ENCODE peak calls at places on chromosomes 1 and 21, in seven cellular contexts. B, H, N, S, J, Y and L are unnamed samples.

GRCh38 chr1:81420760-81421159 is 380.0 kb upstream of the ADGRL2 start:
- DNase-seq in S (no peak), H (no peak), N (no peak), B (no peak), J (no peak), Y (no peak), L (no peak)

GRCh38 chr1:54861070-54861761 is 25.8 kb downstream of the DHCR24 start:
- DNase-seq in J (no peak), Y (no peak), S (no peak), N (no peak), H (peak), B (no peak), L (no peak)

GRCh38 chr1:77279929-77280328 is 1.9 kb upstream of the AK5 start:
- DNase-seq in Y (no peak), H (no peak), B (no peak), S (no peak), N (no peak), J (no peak), L (no peak)

GRCh38 chr1:177013273-177013672 is 151.2 kb downstream of the ASTN1 start:
- DNase-seq in J (no peak), N (no peak), B (no peak), S (no peak), Y (no peak), H (no peak), L (no peak)

GRCh38 chr1:43887748-43888147 is 45.9 kb upstream of the ARTN start:
- DNase-seq in N (no peak), J (no peak), Y (no peak), S (no peak), H (no peak), B (no peak), L (no peak)

GRCh38 chr1:55700359-55701130 is 485.4 kb upstream of the USP24 start:
- DNase-seq in B (no peak), H (peak), N (no peak), Y (no peak), S (no peak), J (no peak), L (no peak)

GRCh38 chr1:218760601-218761570 is 412.8 kb upstream of the LYPLAL1 start:
- DNase-seq in H (peak), J (no peak), B (no peak), S (no peak), N (no peak), Y (no peak), L (no peak)

GRCh38 chr1:171134194-171134924 is 43.7 kb downstream of the FMO3 start:
- DNase-seq in J (no peak), B (no peak), N (no peak), S (no peak), H (no peak), Y (no peak), L (no peak)

GRCh38 chr1:116842654-116843053 is 67.1 kb upstream of the PTGFRN start:
- DNase-seq in J (no peak), Y (no peak), B (no peak), S (no peak), H (no peak), N (no peak), L (no peak)

GRCh38 chr1:200150721-200151120 is 123.2 kb downstream of the NR5A2 start:
- DNase-seq in S (no peak), N (peak), H (peak), B (no peak), Y (no peak), J (no peak), L (peak)

GRCh38 chr1:68269637-68270430 is 37.5 kb upstream of the WLS start:
- DNase-seq in H (no peak), J (no peak), Y (no peak), N (peak), S (no peak), B (no peak), L (no peak)

GRCh38 chr1:32753532-32754281 is 51.1 kb upstream of the SYNC start:
- DNase-seq in S (peak), H (peak), N (no peak), B (peak), J (peak), Y (peak), L (peak)

GRCh38 chr21:26881504-26882228 is 36.5 kb upstream of the ADAMTS1 start:
- DNase-seq in H (peak), Y (no peak), S (no peak), N (peak), B (no peak), J (no peak), L (no peak)

GRCh38 chr1:72891976-72892375 is 609.6 kb upstream of the NEGR1 start:
- DNase-seq in H (no peak), Y (no peak), S (no peak), N (no peak), J (no peak), B (no peak), L (no peak)

GRCh38 chr1:160560045-160560724 is 19.1 kb downstream of the CD84 start:
- DNase-seq in J (no peak), S (no peak), N (no peak), B (no peak), H (no peak), Y (no peak), L (no peak)

GRCh38 chr1:60431593-60431992 is 358.0 kb upstream of the C1orf87 start:
- DNase-seq in J (no peak), B (no peak), H (no peak), Y (no peak), S (no peak), N (no peak), L (no peak)

GRCh38 chr1:3632716-3633343 is 8.0 kb downstream of the TPRG1L start:
- DNase-seq in J (no peak), B (no peak), S (no peak), Y (no peak), N (no peak), H (no peak), L (no peak)

GRCh38 chr1:6801998-6802397 is 16.7 kb downstream of the CAMTA1 start:
- DNase-seq in H (peak), J (no peak), B (no peak), S (no peak), N (no peak), Y (no peak), L (no peak)

GRCh38 chr21:25964009-25964408 is 206.6 kb downstream of the APP start:
- DNase-seq in Y (no peak), J (no peak), S (no peak), H (no peak), B (no peak), N (no peak), L (no peak)

GRCh38 chr21:38267991-38268858 is 11.4 kb downstream of the KCNJ15 start:
- DNase-seq in N (no peak), J (no peak), B (no peak), Y (no peak), S (no peak), H (peak), L (peak)

GRCh38 chr1:12528021-12528852 is 89.8 kb downstream of the DHRS3 start:
- DNase-seq in Y (no peak), S (no peak), J (peak), B (no peak), H (peak), N (no peak), L (no peak)

GRCh38 chr1:201214886-201215285 is 24.3 kb downstream of the IGFN1 start:
- DNase-seq in H (no peak), Y (no peak), J (no peak), N (no peak), B (no peak), S (no peak), L (no peak)

GRCh38 chr1:203127672-203128611 is at the start of gene ADORA1:
- DNase-seq in H (peak), B (peak), Y (no peak), J (peak), N (no peak), S (peak), L (no peak)

GRCh38 chr1:15489052-15489736 is 13.3 kb downstream of the CELA2B start:
- DNase-seq in S (no peak), N (no peak), J (peak), B (no peak), Y (no peak), H (no peak), L (no peak)

GRCh38 chr1:24276791-24277190 is 42.4 kb upstream of the GRHL3 start:
- DNase-seq in B (no peak), N (no peak), H (peak), J (no peak), S (no peak), Y (no peak), L (no peak)

GRCh38 chr1:46587072-46587471 is 17.0 kb downstream of the MKNK1 start:
- DNase-seq in Y (no peak), N (no peak), S (no peak), H (no peak), J (peak), B (no peak), L (no peak)

GRCh38 chr1:8239039-8239305 is 78.9 kb upstream of the SLC45A1 start:
- DNase-seq in N (no peak), H (peak), J (peak), B (no peak), S (no peak), Y (no peak), L (no peak)

GRCh38 chr1:26697441-26697977 is 1.7 kb downstream of the ARID1A start:
- DNase-seq in J (no peak), B (peak), N (no peak), Y (peak), S (no peak), H (no peak), L (peak)

GRCh38 chr1:200364121-200364759 is 45.6 kb downstream of the ZNF281 start:
- DNase-seq in N (no peak), Y (no peak), J (no peak), S (no peak), B (no peak), H (peak), L (no peak)

DNA sequence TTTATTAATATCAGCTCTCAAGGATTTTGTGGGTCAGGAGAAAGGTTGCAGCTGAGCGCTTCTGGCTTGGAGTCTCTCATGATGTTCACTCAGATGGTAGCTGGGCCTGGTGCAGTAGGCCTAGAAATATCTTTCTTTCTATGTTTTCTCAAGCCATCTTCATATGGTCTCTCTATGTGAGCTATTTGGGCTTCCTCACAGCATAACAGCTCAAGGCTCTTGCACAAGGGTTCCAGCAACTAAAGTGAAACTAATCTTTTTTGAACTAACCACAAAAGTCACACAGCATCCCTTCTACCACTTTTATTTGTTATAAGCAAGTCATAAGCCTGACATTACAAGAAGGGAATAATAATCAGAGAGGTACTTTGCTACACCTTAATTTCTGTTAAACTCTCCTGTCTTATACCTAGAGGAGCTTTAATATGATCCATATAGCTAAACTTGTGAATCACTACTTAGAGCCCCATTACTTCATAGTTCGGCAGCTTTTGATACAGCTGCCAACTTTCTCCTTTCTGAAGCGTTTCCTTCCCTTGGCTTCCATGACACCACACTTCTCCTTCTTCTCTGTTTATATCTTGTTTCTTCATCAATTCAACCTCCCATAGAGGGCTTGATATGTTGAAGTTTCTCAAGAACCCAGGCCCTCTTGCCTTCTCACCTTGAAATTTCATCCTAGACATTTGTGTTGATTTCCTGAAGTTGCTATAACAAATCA is 720.2 kb downstream of the LTN1 start:
- DNase-seq in Y (no peak), J (no peak), H (peak), B (no peak), S (no peak), N (no peak), L (no peak)
- TF ChIP-seq CTCF in Y (no peak), J (no peak), H (no peak), B (no peak), S (no peak), N (no peak), L (no peak)

DNA sequence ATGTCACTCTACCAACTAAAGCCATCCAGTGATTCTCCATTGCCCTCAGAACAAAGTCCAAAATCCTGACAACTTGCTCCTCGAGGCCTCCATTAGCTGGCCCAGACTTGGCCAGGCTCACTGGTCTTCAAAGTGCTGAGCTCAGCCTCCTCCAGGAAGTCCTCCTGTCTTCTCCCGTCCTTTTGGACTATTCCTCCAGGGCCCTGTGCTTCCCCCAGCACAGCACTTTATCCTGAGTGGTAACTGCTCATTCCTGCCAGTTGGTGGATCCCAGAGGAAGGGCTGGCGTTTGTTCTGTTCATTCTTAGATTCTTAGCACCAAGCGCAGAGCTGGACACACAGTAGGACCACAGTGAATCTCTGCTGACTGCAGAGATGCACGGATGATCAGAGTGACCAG is 179.9 kb downstream of the PTPRU start:
- DNase-seq in S (no peak), N (no peak), B (no peak), H (no peak), J (no peak), Y (no peak), L (no peak)
- TF ChIP-seq CTCF in S (no peak), N (no peak), B (no peak), H (no peak), J (peak), Y (no peak), L (no peak)

GRCh38 chr1:152495066-152495675 is 15.4 kb upstream of the LCE5A start:
- DNase-seq in B (no peak), H (peak), J (no peak), N (no peak), Y (no peak), S (peak), L (peak)
- TF ChIP-seq CTCF in B (no peak), H (peak), J (no peak), N (peak), Y (no peak), S (peak), L (peak)

GRCh38 chr1:238323483-238323882 is 432.8 kb upstream of the ZP4 start:
- DNase-seq in N (no peak), B (no peak), J (no peak), H (no peak), S (no peak), Y (no peak), L (no peak)
- TF ChIP-seq CTCF in N (no peak), B (no peak), J (no peak), H (no peak), S (no peak), Y (no peak), L (no peak)

GRCh38 chr1:230797376-230798186 is 50.4 kb downstream of the CAPN9 start:
- DNase-seq in S (peak), Y (no peak), B (peak), J (peak), N (peak), H (peak), L (no peak)
- TF ChIP-seq CTCF in S (no peak), Y (no peak), B (peak), J (peak), N (peak), H (peak), L (no peak)

GRCh38 chr1:187185389-187185788 is 356.6 kb downstream of the PLA2G4A start:
- DNase-seq in J (no peak), H (no peak), S (no peak), Y (no peak), N (no peak), B (no peak), L (no peak)
- TF ChIP-seq CTCF in J (no peak), H (no peak), S (no peak), Y (no peak), N (no peak), B (no peak), L (no peak)

DNA sequence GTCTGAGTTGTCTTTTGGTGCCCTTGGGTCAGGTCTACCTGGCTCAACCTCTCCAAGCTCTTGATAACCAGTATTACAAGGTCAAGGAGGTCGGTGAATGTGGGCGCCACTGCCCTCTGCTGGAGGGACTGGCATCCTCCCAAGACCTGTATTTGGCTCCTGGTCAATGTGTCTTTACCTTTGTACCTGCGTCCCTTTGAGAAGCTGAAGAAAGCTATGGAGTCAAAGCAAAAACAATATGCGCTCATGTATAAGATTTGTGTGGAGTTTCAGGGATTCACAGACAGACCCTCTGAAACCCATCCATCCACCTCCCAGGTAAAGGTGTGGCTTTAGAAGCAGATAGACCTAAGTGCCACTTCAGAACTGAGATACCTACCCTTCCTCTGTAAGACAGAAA is 61.8 kb upstream of the NBL1 start:
- DNase-seq in N (no peak), S (peak), B (peak), H (no peak), J (peak), Y (peak), L (peak)
- TF ChIP-seq CTCF in N (peak), S (peak), B (peak), H (peak), J (peak), Y (peak), L (peak)

DNA sequence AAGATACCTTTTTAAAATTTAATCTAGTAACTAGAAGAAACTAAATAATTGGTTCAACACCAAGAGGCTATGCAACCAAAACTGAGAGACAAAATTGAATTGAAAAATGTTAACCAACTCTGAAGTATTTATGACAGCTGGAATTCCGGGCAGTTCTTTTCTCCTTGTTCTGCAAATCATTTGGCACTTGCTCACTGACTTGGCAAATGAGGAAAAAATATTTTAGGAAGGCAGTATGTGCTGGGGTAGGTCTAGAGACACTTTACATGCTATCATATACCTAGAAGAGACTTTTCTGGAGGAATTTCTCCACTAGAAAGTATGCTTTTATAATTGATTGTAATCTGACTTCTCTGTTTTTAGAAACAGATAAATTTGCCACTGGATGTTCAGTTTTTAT is 22.1 kb upstream of the SH3D21 start:
- DNase-seq in S (no peak), N (no peak), Y (no peak), J (no peak), B (no peak), H (peak), L (no peak)
- TF ChIP-seq CTCF in S (no peak), N (no peak), Y (no peak), J (no peak), B (no peak), H (no peak), L (no peak)

GRCh38 chr1:150259217-150259616 is 1.6 kb downstream of the CA14 start:
- DNase-seq in J (no peak), N (no peak), H (no peak), B (no peak), S (no peak), Y (no peak), L (no peak)

GRCh38 chr1:150263549-150263948 is 5.3 kb downstream of the APH1A start:
- DNase-seq in Y (no peak), J (no peak), N (no peak), H (no peak), S (no peak), B (no peak), L (no peak)

GRCh38 chr1:150259758-150260669 is 2.4 kb downstream of the CA14 start:
- DNase-seq in B (peak), S (peak), Y (no peak), H (peak), N (no peak), J (no peak), L (no peak)

GRCh38 chr1:150261367-150261766 is 3.8 kb downstream of the CA14 start:
- DNase-seq in N (no peak), Y (no peak), H (no peak), J (no peak), B (no peak), S (no peak), L (no peak)

DNA sequence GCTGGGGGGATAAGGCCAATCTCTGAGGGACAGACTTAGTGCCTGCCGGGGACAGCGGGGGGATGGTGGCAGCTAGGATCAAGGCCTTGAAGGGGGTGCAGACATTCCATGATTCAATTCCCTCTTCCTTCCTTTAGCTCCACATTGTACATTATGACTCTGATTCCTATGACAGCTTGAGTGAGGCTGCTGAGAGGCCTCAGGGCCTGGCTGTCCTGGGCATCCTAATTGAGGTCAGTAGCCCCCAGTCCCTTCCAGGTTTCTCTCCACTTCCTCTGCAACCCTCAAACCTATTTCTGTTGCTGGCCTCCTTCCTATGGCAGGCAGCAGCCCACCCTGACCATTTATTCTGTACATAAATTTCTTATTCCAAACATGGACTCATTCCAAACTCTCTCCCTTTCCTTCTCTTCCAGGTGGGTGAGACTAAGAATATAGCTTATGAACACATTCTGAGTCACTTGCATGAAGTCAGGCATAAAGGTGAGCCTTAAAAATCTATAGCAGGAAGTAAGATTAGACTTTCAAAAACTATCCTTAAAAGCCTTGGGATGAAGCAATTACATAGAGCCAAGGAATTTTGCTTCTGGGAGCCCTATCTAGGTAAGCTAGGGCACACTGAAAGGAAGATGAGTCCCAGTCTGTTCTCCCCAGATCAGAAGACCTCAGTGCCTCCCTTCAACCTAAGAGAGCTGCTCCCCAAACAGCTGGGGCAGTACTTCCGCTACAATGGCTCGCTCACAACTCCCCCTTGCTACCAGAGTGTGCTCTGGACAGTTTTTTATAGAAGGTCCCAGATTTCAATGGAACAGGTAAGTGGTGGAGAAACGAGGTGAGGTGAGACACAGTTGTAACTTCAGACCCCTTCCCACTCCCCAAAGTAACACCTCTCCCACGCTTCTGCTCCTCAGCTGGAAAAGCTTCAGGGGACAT is 5.1 kb downstream of the CA14 start:
- DNase-seq in N (no peak), B (no peak), H (no peak), Y (no peak), S (no peak), J (no peak), L (no peak)
- TF ChIP-seq CTCF in N (no peak), B (no peak), H (no peak), Y (no peak), S (no peak), J (no peak), L (no peak)